ENCODE peak calls at places on chromosomes 4 and X, in five cellular contexts. One of them, this sample, is unnamed.

GRCh38 chr4:25658777-25659176 is 3.1 kb downstream of the SLC34A2 start:
- DNase-seq in iris pigment epithelial cell: no peak
- DNase-seq in stimulated activated CD8-positive, alpha-beta memory T cell treated with anti-CD3 and anti-CD28 coated beads, Interleukin-15, amount 100 ng/mL, for 4 hours: no peak
- DNase-seq in endodermal cell: no peak
- DNase-seq in anterior cingulate cortex: no peak
- DNase-seq in this sample: no peak

GRCh38 chrX:115491766-115492165 is 69.2 kb upstream of the PLS3 start:
- DNase-seq in iris pigment epithelial cell: peak; percentile 53
- DNase-seq in stimulated activated CD8-positive, alpha-beta memory T cell treated with anti-CD3 and anti-CD28 coated beads, Interleukin-15, amount 100 ng/mL, for 4 hours: no peak
- DNase-seq in endodermal cell: no peak
- DNase-seq in anterior cingulate cortex: no peak
- DNase-seq in this sample: no peak

GRCh38 chrX:55151199-55151598 is 62.4 kb downstream of the PAGE2 start:
- DNase-seq in iris pigment epithelial cell: no peak
- DNase-seq in stimulated activated CD8-positive, alpha-beta memory T cell treated with anti-CD3 and anti-CD28 coated beads, Interleukin-15, amount 100 ng/mL, for 4 hours: no peak
- DNase-seq in endodermal cell: no peak
- DNase-seq in anterior cingulate cortex: no peak
- DNase-seq in this sample: no peak

GRCh38 chrX:41313419-41313818 is 20.5 kb upstream of the DDX3X start:
- DNase-seq in iris pigment epithelial cell: peak; percentile 94
- DNase-seq in stimulated activated CD8-positive, alpha-beta memory T cell treated with anti-CD3 and anti-CD28 coated beads, Interleukin-15, amount 100 ng/mL, for 4 hours: no peak
- DNase-seq in endodermal cell: no peak
- DNase-seq in anterior cingulate cortex: no peak
- DNase-seq in this sample: no peak

GRCh38 chr4:84606645-84607044 is 23.7 kb downstream of the CDS1 start:
- DNase-seq in iris pigment epithelial cell: no peak
- DNase-seq in stimulated activated CD8-positive, alpha-beta memory T cell treated with anti-CD3 and anti-CD28 coated beads, Interleukin-15, amount 100 ng/mL, for 4 hours: no peak
- DNase-seq in endodermal cell: no peak
- DNase-seq in anterior cingulate cortex: no peak
- DNase-seq in this sample: no peak

GRCh38 chr4:82284858-82285805 is 88.7 kb downstream of the HNRNPD start:
- DNase-seq in iris pigment epithelial cell: peak; percentile 100
- DNase-seq in stimulated activated CD8-positive, alpha-beta memory T cell treated with anti-CD3 and anti-CD28 coated beads, Interleukin-15, amount 100 ng/mL, for 4 hours: peak; percentile 98
- DNase-seq in endodermal cell: peak; percentile 100
- DNase-seq in anterior cingulate cortex: peak; percentile 99
- DNase-seq in this sample: peak; percentile 100

GRCh38 chr4:82358773-82359324 is 14.9 kb downstream of the HNRNPD start:
- DNase-seq in iris pigment epithelial cell: peak; percentile 28
- DNase-seq in stimulated activated CD8-positive, alpha-beta memory T cell treated with anti-CD3 and anti-CD28 coated beads, Interleukin-15, amount 100 ng/mL, for 4 hours: no peak
- DNase-seq in endodermal cell: no peak
- DNase-seq in anterior cingulate cortex: no peak
- DNase-seq in this sample: no peak

GRCh38 chr4:133270021-133270570 is 121.0 kb downstream of the PCDH10 start:
- DNase-seq in iris pigment epithelial cell: no peak
- DNase-seq in stimulated activated CD8-positive, alpha-beta memory T cell treated with anti-CD3 and anti-CD28 coated beads, Interleukin-15, amount 100 ng/mL, for 4 hours: no peak
- DNase-seq in endodermal cell: peak; percentile 59
- DNase-seq in anterior cingulate cortex: no peak
- DNase-seq in this sample: no peak

GRCh38 chr4:125750827-125751466 is 436.2 kb downstream of the FAT4 start:
- DNase-seq in iris pigment epithelial cell: peak; percentile 57
- DNase-seq in stimulated activated CD8-positive, alpha-beta memory T cell treated with anti-CD3 and anti-CD28 coated beads, Interleukin-15, amount 100 ng/mL, for 4 hours: no peak
- DNase-seq in endodermal cell: peak; percentile 76
- DNase-seq in anterior cingulate cortex: peak; percentile 13
- DNase-seq in this sample: no peak

GRCh38 chr4:15587649-15588048 is 67.5 kb downstream of the FBXL5 start:
- DNase-seq in iris pigment epithelial cell: peak; percentile 88
- DNase-seq in stimulated activated CD8-positive, alpha-beta memory T cell treated with anti-CD3 and anti-CD28 coated beads, Interleukin-15, amount 100 ng/mL, for 4 hours: no peak
- DNase-seq in endodermal cell: no peak
- DNase-seq in anterior cingulate cortex: no peak
- DNase-seq in this sample: no peak

GRCh38 chrX:51395807-51396728 is 63.4 kb downstream of the NUDT10 start:
- DNase-seq in iris pigment epithelial cell: no peak
- DNase-seq in stimulated activated CD8-positive, alpha-beta memory T cell treated with anti-CD3 and anti-CD28 coated beads, Interleukin-15, amount 100 ng/mL, for 4 hours: peak; percentile 10
- DNase-seq in endodermal cell: peak; percentile 69
- DNase-seq in anterior cingulate cortex: peak; percentile 24
- DNase-seq in this sample: peak; percentile 62

GRCh38 chrX:54198262-54198661 is 15.2 kb upstream of the FAM120C start:
- DNase-seq in iris pigment epithelial cell: no peak
- DNase-seq in stimulated activated CD8-positive, alpha-beta memory T cell treated with anti-CD3 and anti-CD28 coated beads, Interleukin-15, amount 100 ng/mL, for 4 hours: no peak
- DNase-seq in endodermal cell: peak; percentile 56
- DNase-seq in anterior cingulate cortex: no peak
- DNase-seq in this sample: no peak

GRCh38 chr4:154348657-154349056 is 142.9 kb downstream of the DCHS2 start:
- DNase-seq in iris pigment epithelial cell: no peak
- DNase-seq in stimulated activated CD8-positive, alpha-beta memory T cell treated with anti-CD3 and anti-CD28 coated beads, Interleukin-15, amount 100 ng/mL, for 4 hours: no peak
- DNase-seq in endodermal cell: peak; percentile 56
- DNase-seq in anterior cingulate cortex: no peak
- DNase-seq in this sample: no peak

GRCh38 chr4:119025916-119026661 is 109.5 kb upstream of the MYOZ2 start:
- DNase-seq in iris pigment epithelial cell: peak; percentile 96
- DNase-seq in stimulated activated CD8-positive, alpha-beta memory T cell treated with anti-CD3 and anti-CD28 coated beads, Interleukin-15, amount 100 ng/mL, for 4 hours: no peak
- DNase-seq in endodermal cell: no peak
- DNase-seq in anterior cingulate cortex: no peak
- DNase-seq in this sample: peak; percentile 89

GRCh38 chr4:56870927-56871326 is 36.8 kb upstream of the REST start:
- DNase-seq in iris pigment epithelial cell: peak; percentile 39
- DNase-seq in stimulated activated CD8-positive, alpha-beta memory T cell treated with anti-CD3 and anti-CD28 coated beads, Interleukin-15, amount 100 ng/mL, for 4 hours: no peak
- DNase-seq in endodermal cell: no peak
- DNase-seq in anterior cingulate cortex: no peak
- DNase-seq in this sample: no peak

GRCh38 chr4:3864736-3865721 is 98.8 kb downstream of the ADRA2C start:
- DNase-seq in iris pigment epithelial cell: no peak
- DNase-seq in stimulated activated CD8-positive, alpha-beta memory T cell treated with anti-CD3 and anti-CD28 coated beads, Interleukin-15, amount 100 ng/mL, for 4 hours: no peak
- DNase-seq in endodermal cell: no peak
- DNase-seq in anterior cingulate cortex: no peak
- DNase-seq in this sample: peak; percentile 45

GRCh38 chr4:112343330-112343729 is 46.2 kb downstream of the ALPK1 start:
- DNase-seq in iris pigment epithelial cell: peak; percentile 35
- DNase-seq in stimulated activated CD8-positive, alpha-beta memory T cell treated with anti-CD3 and anti-CD28 coated beads, Interleukin-15, amount 100 ng/mL, for 4 hours: no peak
- DNase-seq in endodermal cell: no peak
- DNase-seq in anterior cingulate cortex: no peak
- DNase-seq in this sample: no peak

This sample was measured in sigmoid colon.